ENCODE peak calls at places on chromosomes 6 and 20, in seven cellular contexts. F is iPS-NIHi11; G is adipocyte; J is memory B cell; P is stimulated activated CD4-positive, alpha-beta T cell treated with anti-CD3 and anti-CD28 coated beads, Interleukin-1b, Interleukin-23, amount 100 ng/mL, for 24 hours; U is Panc1; Y is left ventricle myocardium inferior. M is an unnamed sample.

GRCh38 chr20:35216541-35216940 is 9.9 kb upstream of the MMP24 start:
- DNase-seq in U (no peak), Y (no peak), P (no peak), J (no peak), F (no peak), G (no peak), M (no peak)

GRCh38 chr20:44187763-44188709 is 1.0 kb upstream of the JPH2 start:
- DNase-seq in Y (no peak), F (no peak), P (no peak), U (no peak), G (peak), J (no peak), M (no peak)

GRCh38 chr6:130697661-130698535 is 129.3 kb upstream of the SMLR1 start:
- DNase-seq in G (peak), U (peak), Y (no peak), J (peak), F (peak), P (peak), M (peak)

GRCh38 chr20:59583428-59584277 is 20.7 kb upstream of the PHACTR3 start:
- DNase-seq in F (no peak), J (no peak), P (no peak), U (no peak), G (no peak), Y (peak), M (no peak)

GRCh38 chr20:41572010-41572572 is 46.1 kb downstream of the CHD6 start:
- DNase-seq in U (no peak), G (no peak), J (no peak), F (no peak), P (no peak), Y (no peak), M (no peak)

GRCh38 chr6:30129818-30130679 is 5.9 kb upstream of the TRIM40 start:
- DNase-seq in U (no peak), P (no peak), F (no peak), J (no peak), Y (no peak), G (no peak), M (no peak)

GRCh38 chr20:11522359-11522758 is 395.3 kb upstream of the BTBD3 start:
- DNase-seq in J (no peak), F (no peak), P (no peak), U (no peak), Y (no peak), G (peak), M (no peak)

GRCh38 chr6:88367248-88367647 is 201.1 kb upstream of the CNR1 start:
- DNase-seq in Y (no peak), U (no peak), F (no peak), P (no peak), G (no peak), J (no peak), M (no peak)

GRCh38 chr20:37670426-37670825 is 23.4 kb upstream of the CTNNBL1 start:
- DNase-seq in Y (no peak), G (peak), F (no peak), U (no peak), J (no peak), P (no peak), M (no peak)

GRCh38 chr6:2097464-2097863 is 147.9 kb downstream of the GMDS start:
- DNase-seq in J (no peak), P (no peak), F (no peak), G (no peak), U (no peak), Y (no peak), M (no peak)

GRCh38 chr20:37680420-37680819 is 13.4 kb upstream of the CTNNBL1 start:
- DNase-seq in G (no peak), Y (no peak), J (no peak), F (no peak), P (no peak), U (no peak), M (no peak)

GRCh38 chr20:54432966-54433365 is 42.4 kb upstream of the DOK5 start:
- DNase-seq in F (no peak), Y (no peak), P (no peak), U (no peak), J (no peak), G (no peak), M (no peak)

GRCh38 chr6:68911811-68912210 is 276.7 kb downstream of the ADGRB3 start:
- DNase-seq in F (no peak), J (no peak), G (no peak), Y (no peak), U (no peak), P (no peak), M (no peak)

GRCh38 chr6:15207923-15208322 is 37.9 kb upstream of the JARID2 start:
- DNase-seq in J (no peak), Y (no peak), G (no peak), F (peak), U (no peak), P (no peak), M (no peak)

GRCh38 chr6:116476021-116476678 is 15.0 kb downstream of the CALHM6 start:
- DNase-seq in Y (no peak), J (peak), U (no peak), G (peak), P (no peak), F (no peak), M (peak)

GRCh38 chr6:56168601-56169000 is 78.8 kb downstream of the COL21A1 start:
- DNase-seq in F (no peak), U (no peak), Y (no peak), G (no peak), J (no peak), P (no peak), M (no peak)

GRCh38 chr6:80454197-80454596 is 347.7 kb downstream of the BCKDHB start:
- DNase-seq in Y (no peak), P (no peak), U (no peak), J (no peak), F (no peak), G (peak), M (peak)

GRCh38 chr6:131787079-131787478 is 20.7 kb upstream of the ENPP1 start:
- DNase-seq in P (no peak), U (no peak), J (no peak), Y (no peak), G (no peak), F (no peak), M (no peak)

GRCh38 chr6:52587001-52587400 is 10.1 kb upstream of the TRAM2 start:
- DNase-seq in U (no peak), J (no peak), Y (no peak), G (no peak), P (no peak), F (no peak), M (no peak)

GRCh38 chr20:21509597-21510331 is 4.1 kb downstream of the NKX2-2 start:
- DNase-seq in J (no peak), P (no peak), U (no peak), Y (no peak), G (no peak), F (no peak), M (no peak)

GRCh38 chr6:21946298-21946783 is 350.5 kb downstream of the PRL start:
- DNase-seq in F (peak), U (no peak), P (no peak), J (no peak), Y (no peak), G (peak), M (no peak)

GRCh38 chr6:42281570-42281969 is 63.9 kb upstream of the MRPS10 start:
- DNase-seq in P (no peak), J (no peak), G (no peak), Y (no peak), F (no peak), U (no peak), M (no peak)

GRCh38 chr6:30206799-30207618 is 6.2 kb downstream of the TRIM26 start:
- DNase-seq in F (peak), P (no peak), Y (no peak), G (peak), J (no peak), U (no peak), M (no peak)

GRCh38 chr6:37317312-37318038 is 36.3 kb upstream of the RNF8 start:
- DNase-seq in P (no peak), G (no peak), J (no peak), Y (no peak), F (no peak), U (no peak), M (no peak)

GRCh38 chr20:50271674-50272412 is 81.2 kb downstream of the CEBPB start:
- DNase-seq in F (no peak), J (no peak), G (no peak), P (no peak), U (no peak), Y (peak), M (no peak)

GRCh38 chr6:37005827-37006514 is 516 bp downstream of the FGD2 start:
- DNase-seq in G (no peak), Y (no peak), J (no peak), U (no peak), F (no peak), P (no peak), M (no peak)

GRCh38 chr6:91490672-91491071 is 903.8 kb upstream of the MAP3K7 start:
- DNase-seq in J (no peak), Y (no peak), F (no peak), G (no peak), U (no peak), P (no peak), M (no peak)

GRCh38 chr6:3009930-3010329 is 10.2 kb downstream of the NQO2 start:
- DNase-seq in P (no peak), Y (no peak), F (no peak), U (no peak), J (no peak), G (no peak), M (no peak)